ENCODE peak calls at places on chromosome 6, in seven cellular contexts. V, J, I, Y, O, B and H are unnamed samples.
A peak's percentile ranks its signal among the peaks of the same experiment; 100 is the strongest.

GRCh38 chr6:157597461-157598312 is 216.7 kb downstream of the ZDHHC14 start:
- DNase-seq in V (peak; percentile 52), J (no peak), I (no peak), Y (no peak), O (peak; percentile 35), B (peak; percentile 44), H (peak; percentile 76)

GRCh38 chr6:146950351-146950835 is 253.8 kb upstream of the STXBP5 start:
- DNase-seq in V (no peak), J (no peak), I (no peak), Y (peak; percentile 8), O (peak; percentile 3), B (no peak), H (peak; percentile 8)

GRCh38 chr6:56096946-56097345 is 150.4 kb downstream of the COL21A1 start:
- DNase-seq in V (no peak), J (no peak), I (no peak), Y (no peak), O (no peak), B (no peak), H (peak; percentile 34)

GRCh38 chr6:136411028-136411329 is 121.3 kb upstream of the BCLAF1 start:
- DNase-seq in V (no peak), J (no peak), I (no peak), Y (no peak), O (no peak), B (no peak), H (no peak)

GRCh38 chr6:19028201-19028600 is 641.1 kb downstream of the RNF144B start:
- DNase-seq in V (no peak), J (no peak), I (no peak), Y (no peak), O (no peak), B (no peak), H (no peak)

GRCh38 chr6:98835149-98836024 is 1.0 kb downstream of the POU3F2 start:
- DNase-seq in V (no peak), J (no peak), I (no peak), Y (no peak), O (no peak), B (peak; percentile 61), H (peak; percentile 51)

GRCh38 chr6:42226251-42227143 is 8.8 kb upstream of the MRPS10 start:
- DNase-seq in V (no peak), J (no peak), I (no peak), Y (peak; percentile 84), O (no peak), B (no peak), H (peak; percentile 43)

GRCh38 chr6:45441811-45442453 is 64.2 kb upstream of the SUPT3H start:
- DNase-seq in V (no peak), J (no peak), I (no peak), Y (peak; percentile 45), O (no peak), B (no peak), H (no peak)

GRCh38 chr6:110543106-110543505 is 66.7 kb upstream of the SLC22A16 start:
- DNase-seq in V (peak; percentile 41), J (no peak), I (no peak), Y (no peak), O (no peak), B (no peak), H (no peak)

GRCh38 chr6:46437671-46438221 is 53.5 kb downstream of the RCAN2 start:
- DNase-seq in V (no peak), J (no peak), I (no peak), Y (peak; percentile 33), O (no peak), B (no peak), H (no peak)

GRCh38 chr6:8043221-8043620 is 21.0 kb downstream of the BLOC1S5 start:
- DNase-seq in V (no peak), J (no peak), I (no peak), Y (peak; percentile 31), O (no peak), B (no peak), H (no peak)

GRCh38 chr6:16092990-16093389 is 35.9 kb upstream of the MYLIP start:
- DNase-seq in V (no peak), J (no peak), I (no peak), Y (no peak), O (peak; percentile 12), B (no peak), H (no peak)

GRCh38 chr6:167824591-167825041 is 2.1 kb upstream of the AFDN start:
- DNase-seq in V (no peak), J (no peak), I (no peak), Y (peak; percentile 25), O (no peak), B (no peak), H (no peak)

GRCh38 chr6:108165714-108166663 is at the start of gene NR2E1:
- DNase-seq in V (no peak), J (no peak), I (no peak), Y (peak; percentile 9), O (no peak), B (peak; percentile 37), H (peak; percentile 56)